ENCODE peak calls at places on chromosomes 11 and 22, in five cellular contexts. One of them, this sample, is unnamed.
A peak's percentile ranks its signal among the peaks of the same experiment; 100 is the strongest.

GRCh38 chr11:36817336-36817965 is 219.4 kb upstream of the RAG2 start:
- DNase-seq in NCI-H1436: no peak
- DNase-seq in NCI-H1694: no peak
- DNase-seq in sigmoid colon: no peak
- DNase-seq in LoVo: no peak
- DNase-seq in this sample: no peak

GRCh38 chr11:83713701-83714100 is 427.5 kb upstream of the CCDC90B start:
- DNase-seq in sigmoid colon: no peak
- DNase-seq in NCI-H1694: peak; percentile 43
- DNase-seq in NCI-H1436: no peak
- DNase-seq in LoVo: no peak
- DNase-seq in this sample: no peak

GRCh38 chr11:1916132-1916985 is 3.1 kb upstream of the TNNT3 start:
- DNase-seq in LoVo: no peak
- DNase-seq in sigmoid colon: no peak
- DNase-seq in NCI-H1436: no peak
- DNase-seq in NCI-H1694: no peak
- DNase-seq in this sample: no peak

GRCh38 chr11:1884123-1884415 is 7.6 kb downstream of the PRR33 start:
- DNase-seq in NCI-H1694: no peak
- DNase-seq in NCI-H1436: no peak
- DNase-seq in LoVo: no peak
- DNase-seq in sigmoid colon: no peak
- DNase-seq in this sample: no peak

GRCh38 chr11:84465040-84465439 is 1162.1 kb downstream of the DLG2 start:
- DNase-seq in NCI-H1694: no peak
- DNase-seq in LoVo: no peak
- DNase-seq in sigmoid colon: no peak
- DNase-seq in NCI-H1436: no peak
- DNase-seq in this sample: peak; percentile 21

GRCh38 chr11:35598254-35599125 is 19.8 kb upstream of the FJX1 start:
- DNase-seq in NCI-H1436: no peak
- DNase-seq in NCI-H1694: no peak
- DNase-seq in sigmoid colon: no peak
- DNase-seq in LoVo: no peak
- DNase-seq in this sample: no peak

GRCh38 chr11:79950741-79951140 is 509.9 kb upstream of the TENM4 start:
- DNase-seq in NCI-H1694: no peak
- DNase-seq in LoVo: no peak
- DNase-seq in sigmoid colon: no peak
- DNase-seq in NCI-H1436: no peak
- DNase-seq in this sample: no peak

GRCh38 chr22:24806663-24807001 is 621 bp downstream of the SGSM1 start:
- DNase-seq in NCI-H1694: no peak
- DNase-seq in NCI-H1436: no peak
- DNase-seq in LoVo: no peak
- DNase-seq in sigmoid colon: no peak
- DNase-seq in this sample: no peak

GRCh38 chr22:30308518-30309230 is 18.1 kb downstream of the TBC1D10A start:
- DNase-seq in NCI-H1436: no peak
- DNase-seq in NCI-H1694: no peak
- DNase-seq in sigmoid colon: peak; percentile 85
- DNase-seq in LoVo: no peak
- DNase-seq in this sample: no peak

GRCh38 chr11:70445091-70445490 is 46.8 kb downstream of the CTTN start:
- DNase-seq in LoVo: no peak
- DNase-seq in NCI-H1436: no peak
- DNase-seq in sigmoid colon: peak; percentile 6
- DNase-seq in NCI-H1694: no peak
- DNase-seq in this sample: no peak

GRCh38 chr22:49765091-49765771 is 62.4 kb downstream of the BRD1 start:
- DNase-seq in NCI-H1436: no peak
- DNase-seq in sigmoid colon: peak; percentile 47
- DNase-seq in NCI-H1694: no peak
- DNase-seq in LoVo: no peak
- DNase-seq in this sample: no peak

GRCh38 chr22:38186429-38186828 is 4.8 kb upstream of the PLA2G6 start:
- DNase-seq in LoVo: no peak
- DNase-seq in NCI-H1436: no peak
- DNase-seq in sigmoid colon: no peak
- DNase-seq in NCI-H1694: no peak
- DNase-seq in this sample: no peak

GRCh38 chr11:2581931-2582435 is 117.8 kb downstream of the KCNQ1OT1 start:
- DNase-seq in LoVo: no peak
- DNase-seq in NCI-H1436: no peak
- DNase-seq in NCI-H1694: no peak
- DNase-seq in sigmoid colon: no peak
- DNase-seq in this sample: no peak

GRCh38 chr11:100687630-100688395 is 725 bp downstream of the ARHGAP42 start:
- DNase-seq in NCI-H1694: peak; percentile 1
- DNase-seq in sigmoid colon: peak; percentile 72
- DNase-seq in NCI-H1436: peak; percentile 36
- DNase-seq in LoVo: peak; percentile 81
- DNase-seq in this sample: no peak

GRCh38 chr22:17119481-17120202 is 1.5 kb downstream of the TMEM121B start:
- DNase-seq in NCI-H1436: no peak
- DNase-seq in sigmoid colon: no peak
- DNase-seq in NCI-H1694: no peak
- DNase-seq in LoVo: no peak
- DNase-seq in this sample: no peak

GRCh38 chr22:40116496-40117200 is 61.1 kb upstream of the TNRC6B start:
- DNase-seq in sigmoid colon: no peak
- DNase-seq in NCI-H1436: no peak
- DNase-seq in NCI-H1694: no peak
- DNase-seq in LoVo: no peak
- DNase-seq in this sample: no peak

GRCh38 chr11:77619576-77620198 is 17.9 kb downstream of the CLNS1A start:
- DNase-seq in sigmoid colon: no peak
- DNase-seq in LoVo: peak; percentile 56
- DNase-seq in NCI-H1436: peak; percentile 53
- DNase-seq in NCI-H1694: peak; percentile 30
- DNase-seq in this sample: no peak

GRCh38 chr11:75815345-75815983 is 454 bp downstream of the UVRAG start:
- DNase-seq in LoVo: no peak
- DNase-seq in sigmoid colon: peak; percentile 83
- DNase-seq in NCI-H1694: no peak
- DNase-seq in NCI-H1436: no peak
- DNase-seq in this sample: no peak

GRCh38 chr11:133425245-133425644 is 107.1 kb downstream of the OPCML start:
- DNase-seq in NCI-H1436: no peak
- DNase-seq in sigmoid colon: no peak
- DNase-seq in NCI-H1694: no peak
- DNase-seq in LoVo: no peak
- DNase-seq in this sample: no peak

GRCh38 chr11:72723508-72723907 is 28.7 kb downstream of the ARAP1 start:
- DNase-seq in NCI-H1694: no peak
- DNase-seq in sigmoid colon: no peak
- DNase-seq in LoVo: no peak
- DNase-seq in NCI-H1436: no peak
- DNase-seq in this sample: no peak

GRCh38 chr11:9757809-9758675 is 94.2 kb downstream of the SWAP70 start:
- DNase-seq in sigmoid colon: peak; percentile 94
- DNase-seq in NCI-H1436: peak; percentile 81
- DNase-seq in LoVo: peak; percentile 85
- DNase-seq in NCI-H1694: peak; percentile 36
- DNase-seq in this sample: peak; percentile 5

GRCh38 chr22:32232447-32232846 is 22.7 kb downstream of the SLC5A4 start:
- DNase-seq in NCI-H1436: no peak
- DNase-seq in sigmoid colon: no peak
- DNase-seq in LoVo: no peak
- DNase-seq in NCI-H1694: no peak
- DNase-seq in this sample: no peak

GRCh38 chr11:94664336-94664735 is 97.2 kb downstream of the PIWIL4 start:
- DNase-seq in LoVo: no peak
- DNase-seq in sigmoid colon: no peak
- DNase-seq in NCI-H1694: no peak
- DNase-seq in NCI-H1436: no peak
- DNase-seq in this sample: no peak

GRCh38 chr11:4511846-4512245 is 29.4 kb downstream of the OR52K1 start:
- DNase-seq in NCI-H1436: no peak
- DNase-seq in sigmoid colon: no peak
- DNase-seq in LoVo: no peak
- DNase-seq in NCI-H1694: no peak
- DNase-seq in this sample: no peak

GRCh38 chr11:67372993-67373915 is at the start of gene CLCF1:
- DNase-seq in NCI-H1694: no peak
- DNase-seq in NCI-H1436: no peak
- DNase-seq in LoVo: peak; percentile 41
- DNase-seq in sigmoid colon: peak; percentile 90
- DNase-seq in this sample: no peak

GRCh38 chr11:65266210-65266609 is 4.4 kb downstream of the POLA2 start:
- DNase-seq in NCI-H1694: no peak
- DNase-seq in NCI-H1436: peak; percentile 5
- DNase-seq in sigmoid colon: no peak
- DNase-seq in LoVo: no peak
- DNase-seq in this sample: no peak

GRCh38 chr11:2703487-2704141 is 3.8 kb upstream of the KCNQ1OT1 start:
- DNase-seq in LoVo: no peak
- DNase-seq in sigmoid colon: peak; percentile 61
- DNase-seq in NCI-H1694: peak; percentile 5
- DNase-seq in NCI-H1436: no peak
- DNase-seq in this sample: peak; percentile 42

GRCh38 chr11:63592975-63593395 is 21.2 kb downstream of the PLAAT3 start:
- DNase-seq in NCI-H1694: no peak
- DNase-seq in sigmoid colon: no peak
- DNase-seq in NCI-H1436: peak; percentile 22
- DNase-seq in LoVo: no peak
- DNase-seq in this sample: no peak

GRCh38 chr11:132312161-132312560 is 941.7 kb downstream of the NTM start:
- DNase-seq in NCI-H1694: no peak
- DNase-seq in NCI-H1436: no peak
- DNase-seq in sigmoid colon: no peak
- DNase-seq in LoVo: peak; percentile 3
- DNase-seq in this sample: no peak

GRCh38 chr22:26770624-26771023 is 113.2 kb downstream of the MIAT start:
- DNase-seq in NCI-H1694: no peak
- DNase-seq in LoVo: no peak
- DNase-seq in sigmoid colon: no peak
- DNase-seq in NCI-H1436: no peak
- DNase-seq in this sample: no peak